ENCODE peak calls at places on chromosome X, in ten cellular contexts. W, D, O, Z, Q, Y, C, P, L and N are unnamed samples.

GRCh38 chrX:68705986-68706385 is 58.5 kb downstream of the STARD8 start:
- DNase-seq in W (no peak), D (no peak), O (no peak), Z (no peak), Q (no peak), Y (no peak), C (no peak), P (no peak), L (no peak), N (no peak)

GRCh38 chrX:2188316-2188715 is 312.5 kb downstream of the DHRSX start:
- DNase-seq in W (no peak), D (no peak), O (no peak), Z (no peak), Q (no peak), Y (no peak), C (no peak), P (peak; percentile 65), L (peak; percentile 26), N (no peak)

GRCh38 chrX:86171366-86171765 is 23.1 kb downstream of the DACH2 start:
- DNase-seq in W (peak; percentile 51), D (peak; percentile 28), O (peak; percentile 48), Z (peak; percentile 29), Q (no peak), Y (no peak), C (peak; percentile 53), P (peak; percentile 11), L (no peak), N (no peak)

GRCh38 chrX:13489451-13489850 is 80.0 kb upstream of the EGFL6 start:
- DNase-seq in W (peak; percentile 70), D (peak; percentile 47), O (no peak), Z (no peak), Q (peak; percentile 19), Y (no peak), C (peak; percentile 82), P (peak; percentile 18), L (no peak), N (no peak)

GRCh38 chrX:149948001-149948400 is 9.7 kb upstream of the EOLA2 start:
- DNase-seq in W (no peak), D (no peak), O (no peak), Z (no peak), Q (no peak), Y (no peak), C (no peak), P (no peak), L (no peak), N (no peak)

GRCh38 chrX:77785400-77785745 is 643 bp downstream of the ATRX start:
- DNase-seq in W (peak; percentile 16), D (peak; percentile 30), O (peak; percentile 52), Z (peak; percentile 24), Q (no peak), Y (no peak), C (peak; percentile 45), P (peak; percentile 46), L (no peak), N (no peak)

GRCh38 chrX:49019599-49020249 is 17.7 kb upstream of the GRIPAP1 start:
- DNase-seq in W (no peak), D (no peak), O (no peak), Z (no peak), Q (no peak), Y (no peak), C (no peak), P (no peak), L (no peak), N (no peak)

GRCh38 chrX:155966876-155967275 is 30.6 kb upstream of the IL9R start:
- DNase-seq in W (no peak), D (peak; percentile 59), O (peak; percentile 67), Z (peak; percentile 53), Q (peak; percentile 7), Y (peak; percentile 12), C (peak; percentile 32), P (peak; percentile 76), L (peak; percentile 38), N (no peak)

GRCh38 chrX:52988985-52989917 is 30.9 kb upstream of the FAM156A start:
- DNase-seq in W (peak; percentile 67), D (peak; percentile 37), O (no peak), Z (no peak), Q (peak; percentile 15), Y (no peak), C (peak; percentile 20), P (no peak), L (no peak), N (no peak)

GRCh38 chrX:685120-686032 is 54.8 kb downstream of the SHOX start:
- DNase-seq in W (no peak), D (no peak), O (no peak), Z (no peak), Q (no peak), Y (no peak), C (no peak), P (no peak), L (no peak), N (no peak)

GRCh38 chrX:106952988-106953387 is 32.8 kb downstream of the CLDN2 start:
- DNase-seq in W (no peak), D (peak; percentile 49), O (no peak), Z (peak; percentile 40), Q (no peak), Y (no peak), C (peak; percentile 33), P (peak; percentile 4), L (no peak), N (no peak)

GRCh38 chrX:468979-469378 is 82.3 kb upstream of the PPP2R3B start:
- DNase-seq in W (no peak), D (no peak), O (no peak), Z (no peak), Q (no peak), Y (no peak), C (no peak), P (no peak), L (no peak), N (no peak)

GRCh38 chrX:140505421-140506337 is 810 bp upstream of the SOX3 start:
- DNase-seq in W (no peak), D (no peak), O (peak; percentile 72), Z (no peak), Q (no peak), Y (no peak), C (no peak), P (no peak), L (no peak), N (no peak)

GRCh38 chrX:140502491-140503229 is 2.2 kb downstream of the SOX3 start:
- DNase-seq in W (no peak), D (no peak), O (peak; percentile 54), Z (no peak), Q (no peak), Y (no peak), C (peak; percentile 31), P (no peak), L (no peak), N (no peak)

GRCh38 chrX:140503230-140503585 is 1.7 kb downstream of the SOX3 start:
- DNase-seq in W (no peak), D (no peak), O (peak; percentile 4), Z (no peak), Q (no peak), Y (no peak), C (no peak), P (no peak), L (no peak), N (no peak)

GRCh38 chrX:140503714-140504351 is 1.0 kb downstream of the SOX3 start:
- DNase-seq in W (no peak), D (no peak), O (peak; percentile 75), Z (peak; percentile 9), Q (no peak), Y (no peak), C (peak; percentile 48), P (no peak), L (no peak), N (no peak)

DNA sequence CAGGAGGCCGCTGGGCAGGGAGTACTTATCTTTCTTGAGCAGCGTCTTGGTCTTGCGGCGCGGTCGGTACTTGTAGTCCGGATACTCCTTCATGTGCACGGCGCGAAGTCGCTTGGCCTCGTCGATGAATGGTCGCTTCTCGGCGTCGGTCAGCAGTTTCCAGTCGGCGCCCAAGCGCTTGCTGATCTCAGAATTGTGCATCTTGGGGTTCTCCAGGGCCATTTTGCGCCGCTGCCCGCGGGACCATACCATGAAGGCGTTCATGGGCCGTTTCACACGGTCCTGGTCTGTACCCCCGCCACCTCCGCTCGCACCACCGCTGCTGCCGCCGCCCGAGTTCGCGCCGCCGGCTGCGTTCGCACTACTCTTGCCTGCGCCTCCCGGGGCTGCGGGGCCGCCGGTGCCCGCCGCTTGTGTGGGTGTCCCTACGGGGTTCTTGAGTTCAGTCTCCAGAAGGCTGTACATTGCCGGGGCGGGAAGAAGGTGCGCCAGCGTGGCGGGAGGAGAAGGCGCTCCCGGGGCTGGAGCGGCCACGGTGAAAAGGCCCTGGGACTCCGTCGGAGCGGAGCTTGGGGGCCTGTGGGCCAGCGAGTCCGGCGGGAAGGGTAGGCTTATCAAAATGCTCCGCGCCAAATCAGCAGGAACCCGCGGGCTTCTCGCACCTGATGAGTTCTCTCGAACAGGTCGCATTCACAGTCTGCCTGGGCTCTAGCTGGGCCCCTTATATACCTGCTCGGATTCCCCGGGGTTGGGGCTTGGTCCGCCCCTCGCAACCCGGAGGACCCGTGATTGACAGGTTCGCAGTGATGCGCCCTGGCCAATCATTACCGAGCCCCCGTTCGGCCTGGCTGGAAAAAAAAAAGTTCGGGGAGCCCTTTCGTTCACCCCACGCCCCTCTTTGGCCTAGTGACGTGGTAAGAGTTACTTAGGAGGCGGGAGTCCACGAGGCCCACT is at the start of gene SOX3:
- DNase-seq in W (no peak), D (no peak), O (peak; percentile 85), Z (no peak), Q (no peak), Y (no peak), C (no peak), P (no peak), L (no peak), N (no peak)
- TF ChIP-seq EZH2 in W (no peak), D (no peak), O (no peak), Z (peak; percentile 95), Q (peak; percentile 95), Y (no peak), C (peak; percentile 75), P (no peak), L (no peak), N (peak; percentile 99)

GRCh38 chrX:18561020-18561419 is 110.9 kb downstream of the RS1 start:
- DNase-seq in W (no peak), D (no peak), O (no peak), Z (no peak), Q (no peak), Y (no peak), C (no peak), P (no peak), L (no peak), N (no peak)
- H3K9me3 ChIP-seq in W (no peaks in the 10 kb centered on the region), D (no peaks in the 10 kb centered on the region), O (no peaks in the 10 kb centered on the region), Z (no peaks in the 10 kb centered on the region), Q (no peaks in the 10 kb centered on the region), Y (no peaks in the 10 kb centered on the region), C (no peaks in the 10 kb centered on the region), P (no peaks in the 10 kb centered on the region), L (no peaks in the 10 kb centered on the region), N (no peaks in the 10 kb centered on the region)

GRCh38 chrX:25196221-25196620 is 180.5 kb upstream of the ARX start:
- DNase-seq in W (no peak), D (no peak), O (no peak), Z (no peak), Q (no peak), Y (no peak), C (no peak), P (no peak), L (no peak), N (no peak)
- TF ChIP-seq EZH2 in W (no peak), D (no peak), O (no peak), Z (no peak), Q (no peak), Y (no peak), C (no peak), P (no peak), L (no peak), N (no peak)

GRCh38 chrX:67652581-67652980 is 108.8 kb downstream of the AR start:
- DNase-seq in W (no peak), D (no peak), O (no peak), Z (no peak), Q (no peak), Y (no peak), C (no peak), P (no peak), L (no peak), N (no peak)
- H3K9me3 ChIP-seq in W (peaks cover 5% of the 10 kb centered on the region), D (no peaks in the 10 kb centered on the region), O (peaks cover 2% of the 10 kb centered on the region), Z (peaks cover 1% of the 10 kb centered on the region), Q (no peaks in the 10 kb centered on the region), Y (no peaks in the 10 kb centered on the region), C (no peaks in the 10 kb centered on the region), P (no peaks in the 10 kb centered on the region), L (no peaks in the 10 kb centered on the region), N (no peaks in the 10 kb centered on the region)